ENCODE peak calls at places on chromosomes 16 and 17, in four cellular contexts. Y, W, X and U are unnamed samples.

GRCh38 chr16:27237229-27238015 is 31.1 kb downstream of the NSMCE1 start:
- DNase-seq in Y (no peak), X (no peak), W (peak), U (no peak)

GRCh38 chr16:30382398-30383015 is at the start of gene SEPTIN1:
- DNase-seq in X (no peak), W (peak), Y (no peak), U (no peak)

GRCh38 chr17:69913241-69914015 is 161.6 kb upstream of the KCNJ16 start:
- DNase-seq in W (no peak), X (no peak), Y (no peak), U (peak)

GRCh38 chr17:36527851-36528250 is 6.8 kb downstream of the MYO19 start:
- DNase-seq in W (no peak), Y (no peak), X (no peak), U (no peak)

GRCh38 chr17:57166803-57167202 is 81.8 kb downstream of the AKAP1 start:
- DNase-seq in Y (no peak), X (no peak), W (no peak), U (no peak)

GRCh38 chr16:30778549-30779244 is 8.3 kb downstream of the ZNF629 start:
- DNase-seq in X (no peak), Y (peak), W (no peak), U (peak)

GRCh38 chr16:46789499-46790414 is 41.2 kb downstream of the C16orf87 start:
- DNase-seq in W (peak), X (peak), Y (peak), U (peak)

GRCh38 chr17:77319211-77320031 is 178.7 kb downstream of the SEC14L1 start:
- DNase-seq in X (peak), Y (peak), W (no peak), U (peak)

GRCh38 chr17:69524854-69525253 is 110.4 kb downstream of the MAP2K6 start:
- DNase-seq in W (no peak), X (no peak), Y (no peak), U (no peak)

GRCh38 chr17:77553459-77554066 is 404.9 kb upstream of the TNRC6C start:
- DNase-seq in W (no peak), Y (no peak), X (no peak), U (no peak)

GRCh38 chr17:41462705-41463104 is 4.5 kb downstream of the KRT32 start:
- DNase-seq in Y (no peak), W (no peak), X (no peak), U (no peak)

GRCh38 chr17:48023408-48024148 is 14.0 kb downstream of the COPZ2 start:
- DNase-seq in X (peak), Y (peak), W (no peak), U (peak)

GRCh38 chr17:63697341-63698286 is 2.3 kb downstream of the LIMD2 start:
- DNase-seq in W (peak), X (peak), Y (peak), U (no peak)

GRCh38 chr16:241866-242265 is 7.2 kb downstream of the FAM234A start:
- DNase-seq in X (no peak), W (no peak), Y (peak), U (no peak)

GRCh38 chr17:66304304-66305174 is 2.1 kb downstream of the PRKCA start:
- DNase-seq in X (peak), Y (peak), W (no peak), U (no peak)

GRCh38 chr17:2925011-2925410 is 128.8 kb downstream of the RAP1GAP2 start:
- DNase-seq in Y (no peak), W (no peak), X (no peak), U (peak)

GRCh38 chr16:74160759-74161158 is 135.9 kb upstream of the PSMD7 start:
- DNase-seq in Y (no peak), W (no peak), X (no peak), U (no peak)

GRCh38 chr16:12679660-12680272 is 123.9 kb downstream of the CPPED1 start:
- DNase-seq in X (no peak), W (no peak), Y (no peak), U (peak)

GRCh38 chr17:2138318-2138717 is 83.4 kb downstream of the HIC1 start:
- DNase-seq in W (peak), X (no peak), Y (peak), U (no peak)

GRCh38 chr16:82882249-82882648 is 255.5 kb downstream of the CDH13 start:
- DNase-seq in W (no peak), Y (no peak), X (no peak), U (no peak)

GRCh38 chr17:57533684-57534305 is 211.3 kb downstream of the CCDC182 start:
- DNase-seq in Y (no peak), X (no peak), W (no peak), U (no peak)

GRCh38 chr17:2551928-2552327 is 40.2 kb upstream of the METTL16 start:
- DNase-seq in Y (no peak), W (no peak), X (no peak), U (no peak)

GRCh38 chr17:17109896-17110295 is 67.6 kb downstream of the MPRIP start:
- DNase-seq in X (no peak), Y (no peak), W (no peak), U (no peak)

GRCh38 chr17:8223356-8224063 is 13.1 kb upstream of the AURKB start:
- DNase-seq in W (no peak), X (peak), Y (peak), U (peak)

GRCh38 chr17:81339502-81340296 is 44.6 kb upstream of the SLC38A10 start:
- DNase-seq in W (no peak), X (peak), Y (no peak), U (no peak)

GRCh38 chr16:81809567-81809966 is 30.5 kb downstream of the PLCG2 start:
- DNase-seq in X (no peak), W (no peak), Y (no peak), U (no peak)

GRCh38 chr16:81810361-81810760 is 31.3 kb downstream of the PLCG2 start:
- DNase-seq in W (peak), X (no peak), Y (no peak), U (no peak)

GRCh38 chr16:81810894-81811538 is 31.9 kb downstream of the PLCG2 start:
- DNase-seq in X (no peak), Y (no peak), W (peak), U (no peak)

GRCh38 chr16:81807767-81808166 is 28.7 kb downstream of the PLCG2 start:
- DNase-seq in X (no peak), W (no peak), Y (no peak), U (no peak)

GRCh38 chr16:81808933-81809480 is 29.9 kb downstream of the PLCG2 start:
- DNase-seq in X (no peak), W (peak), Y (no peak), U (no peak)
- TF ChIP-seq ELK1 in X (no peak), W (no peak), Y (no peak), U (no peak)

GRCh38 chr16:59341368-59341767 is 607.3 kb upstream of the GOT2 start:
- DNase-seq in Y (no peak), X (no peak), W (no peak), U (no peak)
- TF ChIP-seq ELK1 in Y (no peak), X (no peak), W (no peak), U (no peak)

DNA sequence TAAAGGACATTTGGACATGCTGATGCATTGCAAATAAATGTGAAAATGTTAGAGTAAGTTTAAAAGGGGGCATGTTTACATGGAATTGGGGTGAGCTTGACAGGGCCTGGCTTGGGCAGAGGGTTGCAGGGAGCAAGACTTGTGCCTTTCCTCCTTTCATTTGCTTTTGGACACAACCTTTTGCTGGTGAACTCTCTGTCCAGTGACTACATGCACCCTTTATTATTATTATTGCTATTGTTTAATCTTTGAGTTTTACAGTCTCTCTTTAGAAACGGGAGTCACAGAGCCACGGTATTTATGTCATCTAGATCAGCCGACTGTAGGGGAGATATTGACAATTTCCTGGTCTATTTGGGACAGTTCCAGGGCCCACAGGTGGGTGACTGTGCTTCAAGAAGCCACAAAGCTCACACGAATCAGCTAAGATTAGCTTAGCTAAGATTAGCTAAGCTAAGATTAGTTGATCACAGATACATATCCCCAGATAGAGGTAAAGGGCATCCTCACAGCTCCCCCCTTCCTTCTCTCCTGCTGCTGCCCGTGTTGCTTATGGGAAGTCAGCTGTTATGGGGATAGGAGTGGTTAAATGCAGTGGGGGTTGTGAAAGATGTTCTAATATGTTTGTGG is 28.9 kb upstream of the ETV4 start:
- DNase-seq in W (no peak), X (no peak), Y (no peak), U (no peak)
- TF ChIP-seq ELK1 in W (no peak), X (no peak), Y (no peak), U (no peak)

GRCh38 chr16:2016407-2016922 is 3.1 kb upstream of the NPW start:
- DNase-seq in X (no peak), W (no peak), Y (peak), U (no peak)
- TF ChIP-seq ELK1 in X (no peak), W (no peak), Y (no peak), U (no peak)

GRCh38 chr17:42832934-42833770 is at the start of gene PSME3:
- DNase-seq in Y (peak), X (peak), W (peak), U (peak)

GRCh38 chr17:42833771-42834422 is 700 bp downstream of the PSME3 start:
- DNase-seq in X (no peak), W (no peak), Y (no peak), U (no peak)

GRCh38 chr17:42830971-42831370 is 2.2 kb upstream of the PSME3 start:
- DNase-seq in X (no peak), W (no peak), Y (no peak), U (no peak)

GRCh38 chr17:42835732-42836131 is 2.5 kb downstream of the PSME3 start:
- DNase-seq in W (no peak), X (no peak), Y (no peak), U (no peak)

GRCh38 chr17:42832213-42832933 is 824 bp upstream of the PSME3 start:
- DNase-seq in Y (no peak), X (no peak), W (no peak), U (no peak)
- TF ChIP-seq ELK1 in Y (no peak), X (no peak), W (no peak), U (no peak)